ENCODE peak calls at places on chromosomes 7 and 10, in seven cellular contexts. Q, V, L, N, P, Y and A are unnamed samples.

GRCh38 chr10:110170142-110170887 is 37.1 kb upstream of the MXI1 start:
- DNase-seq in Q (no peak), V (no peak), L (no peak), N (no peak), P (no peak), Y (no peak), A (no peak)

GRCh38 chr7:91636728-91637127 is 243.8 kb downstream of the MTERF1 start:
- DNase-seq in Q (no peak), V (no peak), L (no peak), N (no peak), P (no peak), Y (no peak), A (no peak)

GRCh38 chr7:155799514-155799913 is 12.7 kb downstream of the SHH start:
- DNase-seq in Q (no peak), V (no peak), L (no peak), N (no peak), P (no peak), Y (no peak), A (no peak)

GRCh38 chr10:4396401-4397283 is 429.4 kb upstream of the AKR1E2 start:
- DNase-seq in Q (no peak), V (no peak), L (no peak), N (no peak), P (no peak), Y (no peak), A (no peak)

GRCh38 chr10:8282340-8282739 is 227.9 kb downstream of the GATA3 start:
- DNase-seq in Q (no peak), V (no peak), L (no peak), N (no peak), P (no peak), Y (no peak), A (no peak)

GRCh38 chr10:78700413-78700812 is 368.4 kb upstream of the ZMIZ1 start:
- DNase-seq in Q (no peak), V (no peak), L (no peak), N (no peak), P (no peak), Y (no peak), A (no peak)

GRCh38 chr10:111934926-111935325 is 248.6 kb downstream of the GPAM start:
- DNase-seq in Q (no peak), V (no peak), L (no peak), N (no peak), P (no peak), Y (no peak), A (no peak)

GRCh38 chr7:108054537-108054936 is 51.6 kb upstream of the LAMB1 start:
- DNase-seq in Q (no peak), V (no peak), L (no peak), N (no peak), P (no peak), Y (no peak), A (no peak)

GRCh38 chr10:6059506-6059905 is 2.7 kb downstream of the IL2RA start:
- DNase-seq in Q (no peak), V (no peak), L (no peak), N (no peak), P (no peak), Y (no peak), A (no peak)

GRCh38 chr7:130904031-130904757 is 170.2 kb upstream of the KLF14 start:
- DNase-seq in Q (no peak), V (peak; percentile 86), L (peak; percentile 98), N (no peak), P (no peak), Y (no peak), A (peak; percentile 93)

GRCh38 chr7:106369349-106369748 is 84.6 kb upstream of the NAMPT start:
- DNase-seq in Q (no peak), V (peak; percentile 56), L (peak; percentile 46), N (no peak), P (no peak), Y (no peak), A (peak; percentile 40)

GRCh38 chr10:72308320-72308987 is 34.7 kb downstream of the DDIT4 start:
- DNase-seq in Q (no peak), V (peak; percentile 67), L (peak; percentile 71), N (peak; percentile 95), P (no peak), Y (no peak), A (no peak)

GRCh38 chr10:88401671-88402347 is 181.3 kb downstream of the RNLS start:
- DNase-seq in Q (no peak), V (no peak), L (peak; percentile 20), N (peak; percentile 84), P (no peak), Y (no peak), A (no peak)

GRCh38 chr7:20257212-20257611 is 40.0 kb upstream of the MACC1 start:
- DNase-seq in Q (no peak), V (no peak), L (no peak), N (no peak), P (no peak), Y (no peak), A (no peak)

GRCh38 chr10:80167471-80167870 is 34.9 kb downstream of the PLAC9 start:
- DNase-seq in Q (no peak), V (no peak), L (no peak), N (no peak), P (no peak), Y (no peak), A (no peak)

GRCh38 chr10:83612050-83612449 is 527.3 kb upstream of the GHITM start:
- DNase-seq in Q (no peak), V (peak; percentile 5), L (peak; percentile 65), N (no peak), P (no peak), Y (no peak), A (peak; percentile 48)